ENCODE peak calls at places on chromosomes 16 and 17, in five cellular contexts. One of them, this sample, is unnamed.

GRCh38 chr17:16987001-16987829 is 15.3 kb upstream of the TNFRSF13B start:
- DNase-seq in SK-N-SH: no peak
- DNase-seq in CD8-positive, alpha-beta T cell: no peak
- DNase-seq in PC-3: no peak
- DNase-seq in neural progenitor cell: no peak
- DNase-seq in this sample: no peak

GRCh38 chr16:89442990-89443726 is 47.2 kb downstream of the ANKRD11 start:
- DNase-seq in CD8-positive, alpha-beta T cell: peak; percentile 29
- DNase-seq in SK-N-SH: peak; percentile 60
- DNase-seq in neural progenitor cell: no peak
- DNase-seq in PC-3: peak; percentile 85
- DNase-seq in this sample: no peak

GRCh38 chr17:8556074-8556473 is 74.5 kb downstream of the MYH10 start:
- DNase-seq in PC-3: peak; percentile 69
- DNase-seq in CD8-positive, alpha-beta T cell: no peak
- DNase-seq in SK-N-SH: no peak
- DNase-seq in neural progenitor cell: no peak
- DNase-seq in this sample: no peak

GRCh38 chr17:8953152-8953885 is 12.2 kb downstream of the PIK3R5 start:
- DNase-seq in neural progenitor cell: no peak
- DNase-seq in SK-N-SH: no peak
- DNase-seq in CD8-positive, alpha-beta T cell: peak; percentile 51
- DNase-seq in PC-3: no peak
- DNase-seq in this sample: no peak

GRCh38 chr17:81961554-81962498 is 839 bp upstream of the NOTUM start:
- DNase-seq in CD8-positive, alpha-beta T cell: no peak
- DNase-seq in SK-N-SH: no peak
- DNase-seq in neural progenitor cell: peak; percentile 53
- DNase-seq in PC-3: no peak
- DNase-seq in this sample: no peak

GRCh38 chr17:3572231-3572630 is 14.6 kb upstream of the TRPV3 start:
- DNase-seq in PC-3: no peak
- DNase-seq in SK-N-SH: no peak
- DNase-seq in neural progenitor cell: no peak
- DNase-seq in CD8-positive, alpha-beta T cell: no peak
- DNase-seq in this sample: no peak

GRCh38 chr16:23101012-23101550 is 48.2 kb downstream of the USP31 start:
- DNase-seq in PC-3: no peak
- DNase-seq in SK-N-SH: no peak
- DNase-seq in CD8-positive, alpha-beta T cell: no peak
- DNase-seq in neural progenitor cell: no peak
- DNase-seq in this sample: no peak

GRCh38 chr16:30927789-30928378 is 4.5 kb downstream of the FBXL19 start:
- DNase-seq in PC-3: peak; percentile 41
- DNase-seq in SK-N-SH: peak; percentile 95
- DNase-seq in neural progenitor cell: peak; percentile 81
- DNase-seq in CD8-positive, alpha-beta T cell: peak; percentile 32
- DNase-seq in this sample: peak; percentile 94

GRCh38 chr17:55159251-55159650 is 105.5 kb upstream of the HLF start:
- DNase-seq in SK-N-SH: no peak
- DNase-seq in PC-3: peak; percentile 55
- DNase-seq in neural progenitor cell: no peak
- DNase-seq in CD8-positive, alpha-beta T cell: no peak
- DNase-seq in this sample: no peak

GRCh38 chr16:67415872-67416793 is at the start of gene ZDHHC1:
- DNase-seq in SK-N-SH: peak; percentile 96
- DNase-seq in neural progenitor cell: peak; percentile 89
- DNase-seq in CD8-positive, alpha-beta T cell: peak; percentile 40
- DNase-seq in PC-3: peak; percentile 61
- DNase-seq in this sample: peak; percentile 71

GRCh38 chr17:11601661-11602060 is 3.4 kb downstream of the DNAH9 start:
- DNase-seq in neural progenitor cell: no peak
- DNase-seq in CD8-positive, alpha-beta T cell: no peak
- DNase-seq in PC-3: no peak
- DNase-seq in SK-N-SH: no peak
- DNase-seq in this sample: peak; percentile 73

GRCh38 chr17:33038740-33039139 is 47.1 kb downstream of the SPACA3 start:
- DNase-seq in PC-3: peak; percentile 18
- DNase-seq in neural progenitor cell: peak; percentile 85
- DNase-seq in SK-N-SH: peak; percentile 73
- DNase-seq in CD8-positive, alpha-beta T cell: no peak
- DNase-seq in this sample: peak; percentile 69

GRCh38 chr16:2955438-2955778 is 8.7 kb upstream of the KREMEN2 start:
- DNase-seq in PC-3: no peak
- DNase-seq in CD8-positive, alpha-beta T cell: no peak
- DNase-seq in SK-N-SH: no peak
- DNase-seq in neural progenitor cell: no peak
- DNase-seq in this sample: no peak

GRCh38 chr16:74321356-74321755 is 24.7 kb downstream of the PSMD7 start:
- DNase-seq in neural progenitor cell: no peak
- DNase-seq in PC-3: no peak
- DNase-seq in CD8-positive, alpha-beta T cell: no peak
- DNase-seq in SK-N-SH: no peak
- DNase-seq in this sample: no peak

GRCh38 chr17:60060474-60060873 is 18.2 kb downstream of the HEATR6 start:
- DNase-seq in neural progenitor cell: no peak
- DNase-seq in SK-N-SH: no peak
- DNase-seq in PC-3: no peak
- DNase-seq in CD8-positive, alpha-beta T cell: no peak
- DNase-seq in this sample: no peak
- TF ChIP-seq CTCF in neural progenitor cell: no peak
- TF ChIP-seq CTCF in SK-N-SH: no peak
- TF ChIP-seq CTCF in PC-3: no peak
- TF ChIP-seq CTCF in CD8-positive, alpha-beta T cell: no peak
- TF ChIP-seq CTCF in this sample: no peak

DNA sequence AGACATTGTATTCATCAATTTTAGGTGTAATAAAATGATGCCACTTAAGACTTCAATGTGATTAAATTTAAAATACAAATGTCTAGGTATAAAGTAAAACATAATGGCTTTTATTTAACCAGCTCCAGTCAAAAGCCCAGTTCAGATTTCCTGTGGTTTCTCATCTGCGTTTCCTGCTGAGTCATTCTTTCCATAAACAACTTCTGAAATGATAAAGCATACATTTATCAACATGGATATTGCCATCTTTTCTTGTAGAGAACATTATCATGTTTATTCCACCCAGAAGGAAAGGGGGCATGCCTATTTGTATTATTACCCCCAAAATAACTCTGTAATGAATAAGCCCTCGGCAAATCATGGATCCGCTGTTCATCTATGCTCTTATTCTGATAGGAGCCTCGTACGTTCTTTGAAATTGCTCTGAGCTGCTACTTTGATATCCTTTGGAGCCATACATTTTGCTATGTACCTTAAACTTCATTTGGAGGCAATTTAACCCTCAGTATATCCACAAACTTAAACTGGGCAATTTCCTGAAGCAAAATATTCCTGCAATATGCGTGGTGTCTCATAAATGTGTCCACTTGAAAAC is 28.3 kb downstream of the HSBP1 start:
- DNase-seq in PC-3: peak; percentile 63
- DNase-seq in neural progenitor cell: no peak
- DNase-seq in CD8-positive, alpha-beta T cell: no peak
- DNase-seq in SK-N-SH: no peak
- DNase-seq in this sample: no peak
- H3K27ac ChIP-seq in PC-3: no peak overlapping the region
- H3K27ac ChIP-seq in neural progenitor cell: no peak overlapping the region
- H3K27ac ChIP-seq in CD8-positive, alpha-beta T cell: no peak overlapping the region
- H3K27ac ChIP-seq in SK-N-SH: peak overlapping the region; percentile 34
- H3K27ac ChIP-seq in this sample: no peak overlapping the region

DNA sequence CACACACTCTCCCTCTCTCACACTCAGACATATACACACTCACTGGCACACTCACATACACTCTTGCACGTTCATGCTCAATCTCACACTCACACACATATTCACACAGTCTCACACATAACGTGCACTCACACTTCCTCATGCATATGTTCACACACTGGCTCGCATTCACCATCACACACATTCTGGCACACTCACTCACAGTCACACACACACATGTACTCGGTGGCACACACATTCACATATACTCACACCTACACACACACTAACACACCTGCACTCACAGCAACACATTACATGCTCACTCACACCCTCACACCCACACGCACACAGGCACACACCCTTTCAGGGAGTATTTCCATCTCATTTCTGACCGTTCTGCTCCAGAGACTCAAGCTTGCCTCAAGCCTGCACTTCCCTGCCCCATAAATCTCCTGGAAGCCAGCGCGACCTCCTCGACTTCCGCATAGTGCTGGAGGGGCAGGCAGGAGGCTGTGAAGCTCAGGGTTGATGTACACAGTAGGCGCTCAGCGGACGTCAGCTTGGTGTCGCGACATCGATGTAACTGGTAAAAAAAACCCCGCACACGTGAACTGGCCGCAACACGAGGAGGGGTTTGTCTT is 66.7 kb upstream of the FOXF1 start:
- DNase-seq in neural progenitor cell: no peak
- DNase-seq in CD8-positive, alpha-beta T cell: no peak
- DNase-seq in PC-3: no peak
- DNase-seq in SK-N-SH: no peak
- DNase-seq in this sample: no peak
- TF ChIP-seq CTCF in neural progenitor cell: no peak
- TF ChIP-seq CTCF in CD8-positive, alpha-beta T cell: no peak
- TF ChIP-seq CTCF in PC-3: no peak
- TF ChIP-seq CTCF in SK-N-SH: no peak
- TF ChIP-seq CTCF in this sample: no peak

DNA sequence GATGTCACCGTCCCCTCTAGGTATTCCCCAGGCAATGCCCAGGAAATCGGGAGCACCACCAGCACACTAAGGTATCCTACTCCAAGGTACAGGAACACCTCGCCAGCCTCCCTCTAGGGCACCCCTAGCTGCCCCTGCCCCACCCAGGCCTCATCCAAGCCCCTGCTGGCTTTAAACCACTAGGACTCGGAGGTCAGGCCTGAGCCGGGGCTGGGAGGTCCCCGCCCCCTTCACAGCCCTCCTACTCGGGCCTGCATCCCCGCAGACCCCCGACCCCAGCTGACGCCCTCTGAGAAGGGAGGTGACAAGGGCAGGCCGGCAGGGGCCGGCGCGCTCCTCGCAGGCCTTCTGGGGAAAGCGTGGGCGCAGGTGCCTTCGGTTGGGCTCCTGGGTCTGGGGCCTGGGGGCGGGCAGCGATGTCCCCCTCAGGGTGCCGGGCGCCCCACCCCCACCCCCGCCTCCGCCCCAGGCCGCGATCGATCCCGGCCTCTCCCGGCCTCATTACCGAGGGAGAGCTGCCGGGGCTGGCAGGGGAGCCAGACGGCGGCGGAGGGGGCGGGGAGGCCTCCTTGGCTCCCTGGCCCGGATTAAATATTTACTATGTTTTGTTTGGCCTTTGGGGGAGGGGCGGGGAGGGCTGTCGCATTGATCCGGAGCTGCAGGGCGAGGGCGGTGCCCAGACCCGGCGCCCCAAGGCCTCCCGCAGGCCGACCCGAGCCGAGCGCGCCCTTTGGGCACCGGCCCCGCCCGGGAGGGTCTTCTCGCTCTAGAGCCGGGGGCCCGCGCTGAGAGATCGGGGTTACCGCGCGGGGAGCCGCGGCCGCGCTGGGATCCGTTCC is 27.3 kb downstream of the RTN4RL1 start:
- DNase-seq in neural progenitor cell: peak; percentile 78
- DNase-seq in PC-3: peak; percentile 60
- DNase-seq in SK-N-SH: no peak
- DNase-seq in CD8-positive, alpha-beta T cell: no peak
- DNase-seq in this sample: peak; percentile 95
- H3K27ac ChIP-seq in neural progenitor cell: no peak overlapping the region
- H3K27ac ChIP-seq in PC-3: peak overlapping the region; percentile 87
- H3K27ac ChIP-seq in SK-N-SH: no peak overlapping the region
- H3K27ac ChIP-seq in CD8-positive, alpha-beta T cell: no peak overlapping the region
- H3K27ac ChIP-seq in this sample: peak overlapping the region; percentile 96

DNA sequence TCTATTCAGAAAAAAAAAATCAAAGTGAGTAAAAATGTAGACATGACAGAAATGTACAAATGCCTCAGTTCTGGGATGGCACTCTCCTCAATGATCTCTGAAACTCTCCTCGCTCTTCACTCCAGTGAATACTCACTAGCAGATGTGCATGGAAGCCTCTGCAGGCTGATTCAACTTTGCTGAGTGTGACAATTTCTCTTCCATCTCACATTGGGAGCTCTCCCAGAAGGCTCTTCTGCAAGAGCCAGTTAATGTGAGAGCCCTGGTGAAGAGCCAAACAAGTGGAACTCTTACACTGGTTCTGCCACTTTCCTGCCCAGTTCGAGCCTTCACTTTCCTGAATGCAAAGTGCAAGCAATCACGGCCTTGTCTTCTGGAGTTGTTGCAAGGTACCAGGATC is 147.1 kb upstream of the IRX6 start:
- DNase-seq in SK-N-SH: no peak
- DNase-seq in neural progenitor cell: no peak
- DNase-seq in PC-3: no peak
- DNase-seq in CD8-positive, alpha-beta T cell: no peak
- DNase-seq in this sample: no peak
- TF ChIP-seq CTCF in SK-N-SH: no peak
- TF ChIP-seq CTCF in neural progenitor cell: no peak
- TF ChIP-seq CTCF in PC-3: no peak
- TF ChIP-seq CTCF in CD8-positive, alpha-beta T cell: no peak
- TF ChIP-seq CTCF in this sample: no peak

GRCh38 chr17:40328386-40328766 is 19.4 kb downstream of the RARA start:
- DNase-seq in neural progenitor cell: no peak
- DNase-seq in CD8-positive, alpha-beta T cell: no peak
- DNase-seq in SK-N-SH: no peak
- DNase-seq in PC-3: no peak
- DNase-seq in this sample: no peak

GRCh38 chr17:40327735-40328385 is 18.9 kb downstream of the RARA start:
- DNase-seq in CD8-positive, alpha-beta T cell: no peak
- DNase-seq in neural progenitor cell: no peak
- DNase-seq in SK-N-SH: no peak
- DNase-seq in PC-3: no peak
- DNase-seq in this sample: no peak

GRCh38 chr17:40326832-40327199 is 17.8 kb downstream of the RARA start:
- DNase-seq in PC-3: no peak
- DNase-seq in SK-N-SH: no peak
- DNase-seq in CD8-positive, alpha-beta T cell: no peak
- DNase-seq in neural progenitor cell: no peak
- DNase-seq in this sample: no peak

GRCh38 chr17:40326014-40326831 is 17.2 kb downstream of the RARA start:
- DNase-seq in neural progenitor cell: no peak
- DNase-seq in PC-3: no peak
- DNase-seq in SK-N-SH: no peak
- DNase-seq in CD8-positive, alpha-beta T cell: peak; percentile 74
- DNase-seq in this sample: no peak

GRCh38 chr17:40327244-40327666 is 18.3 kb downstream of the RARA start:
- DNase-seq in SK-N-SH: no peak
- DNase-seq in CD8-positive, alpha-beta T cell: no peak
- DNase-seq in PC-3: no peak
- DNase-seq in neural progenitor cell: no peak
- DNase-seq in this sample: no peak
- H3K27ac ChIP-seq in SK-N-SH: no peak overlapping the region
- H3K27ac ChIP-seq in CD8-positive, alpha-beta T cell: peak overlapping the region; percentile 80
- H3K27ac ChIP-seq in PC-3: no peak overlapping the region
- H3K27ac ChIP-seq in neural progenitor cell: no peak overlapping the region
- H3K27ac ChIP-seq in this sample: no peak overlapping the region

This sample was measured in WERI-Rb-1.